ENCODE peak calls at places on chromosomes 1 and 21, in eight cellular contexts. S is chondrocyte, Y is cardiac muscle cell, H is neural progenitor cell, U is AG09309, A is RWPE1, P is GM23338, Z is foreskin fibroblast. I is an unnamed sample.

GRCh38 chr1:180674603-180675530 is 43.0 kb downstream of the XPR1 start:
- DNase-seq in Y (peak; percentile 29), S (no peak), H (no peak), A (no peak), P (no peak), Z (peak; percentile 6), U (no peak), I (no peak)

GRCh38 chr1:1371354-1371740 is 3.7 kb downstream of the AURKAIP1 start:
- DNase-seq in P (no peak), H (no peak), Z (peak; percentile 32), Y (peak; percentile 24), U (no peak), A (no peak), S (no peak), I (no peak)

GRCh38 chr1:49051647-49052046 is 275.0 kb upstream of the BEND5 start:
- DNase-seq in Z (no peak), A (no peak), U (no peak), S (no peak), Y (no peak), P (no peak), H (no peak), I (no peak)

GRCh38 chr1:220926146-220926545 is 46.9 kb downstream of the HLX start:
- DNase-seq in S (no peak), A (no peak), Y (no peak), Z (peak; percentile 82), H (no peak), P (no peak), U (peak; percentile 78), I (peak; percentile 82)

GRCh38 chr1:207962716-207963428 is 51.9 kb upstream of the CD34 start:
- DNase-seq in Y (peak; percentile 56), H (no peak), S (no peak), U (no peak), A (no peak), Z (peak; percentile 66), P (peak; percentile 66), I (no peak)

GRCh38 chr1:64933296-64934070 is 32.9 kb downstream of the JAK1 start:
- DNase-seq in A (no peak), P (no peak), Z (peak; percentile 95), Y (peak; percentile 94), S (no peak), U (peak; percentile 93), H (no peak), I (peak; percentile 96)

GRCh38 chr1:56509713-56510641 is 69.4 kb downstream of the PLPP3 start:
- DNase-seq in H (peak; percentile 73), S (no peak), A (no peak), Y (no peak), P (peak; percentile 44), U (no peak), Z (no peak), I (no peak)

GRCh38 chr1:165254376-165254775 is 102.1 kb downstream of the LMX1A start:
- DNase-seq in A (no peak), Z (no peak), Y (no peak), S (no peak), U (no peak), H (no peak), P (no peak), I (no peak)

GRCh38 chr1:195897072-195897471 is 711.2 kb downstream of the KCNT2 start:
- DNase-seq in H (peak; percentile 4), Z (peak; percentile 4), U (no peak), S (no peak), A (no peak), Y (no peak), P (peak; percentile 49), I (no peak)

GRCh38 chr1:8667869-8668595 is 149.4 kb downstream of the RERE start:
- DNase-seq in H (no peak), P (no peak), S (no peak), Y (peak; percentile 43), U (no peak), Z (peak; percentile 77), A (no peak), I (peak; percentile 25)

GRCh38 chr1:51518730-51519047 is 377 bp downstream of the EPS15 start:
- DNase-seq in U (no peak), Z (peak; percentile 66), A (peak; percentile 58), H (no peak), S (no peak), Y (no peak), P (no peak), I (no peak)

GRCh38 chr1:74790453-74790852 is 57.5 kb downstream of the TYW3 start:
- DNase-seq in Z (no peak), U (no peak), Y (no peak), S (no peak), P (no peak), H (no peak), A (no peak), I (no peak)

GRCh38 chr1:226408285-226409184 is 642 bp upstream of the PARP1 start:
- DNase-seq in H (no peak), A (no peak), Z (no peak), P (no peak), Y (no peak), S (no peak), U (no peak), I (no peak)

GRCh38 chr1:205787287-205787916 is 12.1 kb upstream of the RAB29 start:
- DNase-seq in U (no peak), H (no peak), Z (no peak), S (no peak), A (no peak), P (peak; percentile 40), Y (no peak), I (no peak)

GRCh38 chr1:151711940-151712339 is 4.7 kb downstream of the CELF3 start:
- DNase-seq in H (no peak), U (no peak), Y (no peak), S (no peak), Z (no peak), A (no peak), P (peak; percentile 48), I (no peak)

GRCh38 chr21:16117851-16118592 is 388.2 kb downstream of the USP25 start:
- DNase-seq in A (peak; percentile 2), S (no peak), Y (peak; percentile 62), Z (peak; percentile 82), P (no peak), H (no peak), U (peak; percentile 88), I (peak; percentile 60)

GRCh38 chr1:100440075-100440809 is 87.9 kb downstream of the CDC14A start:
- DNase-seq in U (no peak), A (no peak), Y (no peak), S (no peak), Z (no peak), H (no peak), P (no peak), I (no peak)

GRCh38 chr1:106879538-106879937 is 176.9 kb upstream of the PRMT6 start:
- DNase-seq in U (no peak), H (peak; percentile 6), Y (no peak), Z (no peak), A (no peak), P (peak; percentile 3), S (no peak), I (no peak)

GRCh38 chr1:41742219-41742618 is 176.5 kb downstream of the HIVEP3 start:
- DNase-seq in U (peak; percentile 52), Y (peak; percentile 51), H (no peak), Z (peak; percentile 88), A (peak; percentile 30), S (no peak), P (no peak), I (peak; percentile 87)

GRCh38 chr1:173823776-173824314 is 628 bp upstream of the DARS2 start:
- DNase-seq in P (no peak), H (no peak), S (no peak), Z (no peak), U (no peak), Y (peak; percentile 1), A (no peak), I (peak; percentile 51)

GRCh38 chr1:161198877-161199431 is at the start of gene ADAMTS4:
- DNase-seq in S (peak; percentile 38), P (peak; percentile 63), H (peak; percentile 74), Y (peak; percentile 90), Z (peak; percentile 92), U (peak; percentile 77), A (no peak), I (peak; percentile 82)

GRCh38 chr1:59716551-59717231 is 98.1 kb upstream of the HOOK1 start:
- DNase-seq in Y (no peak), A (no peak), U (no peak), H (no peak), Z (no peak), S (no peak), P (no peak), I (no peak)

GRCh38 chr1:85707990-85708825 is at the start of gene ZNHIT6:
- DNase-seq in A (peak; percentile 87), Y (peak; percentile 98), U (peak; percentile 88), Z (peak; percentile 98), S (peak; percentile 96), H (peak; percentile 97), P (peak; percentile 98), I (peak; percentile 97)
- TF ChIP-seq CTCF in A (peak; percentile 19), Y (peak; percentile 48), U (peak; percentile 46), Z (peak; percentile 52), S (peak; percentile 73), H (peak; percentile 47), P (peak; percentile 26), I (peak; percentile 71)

GRCh38 chr1:200131551-200132125 is 104.1 kb downstream of the NR5A2 start:
- DNase-seq in A (no peak), U (no peak), Z (peak; percentile 26), H (no peak), P (no peak), Y (no peak), S (no peak), I (peak; percentile 30)
- TF ChIP-seq CTCF in A (no peak), U (no peak), Z (no peak), H (no peak), P (no peak), Y (no peak), S (no peak), I (peak; percentile 27)

DNA sequence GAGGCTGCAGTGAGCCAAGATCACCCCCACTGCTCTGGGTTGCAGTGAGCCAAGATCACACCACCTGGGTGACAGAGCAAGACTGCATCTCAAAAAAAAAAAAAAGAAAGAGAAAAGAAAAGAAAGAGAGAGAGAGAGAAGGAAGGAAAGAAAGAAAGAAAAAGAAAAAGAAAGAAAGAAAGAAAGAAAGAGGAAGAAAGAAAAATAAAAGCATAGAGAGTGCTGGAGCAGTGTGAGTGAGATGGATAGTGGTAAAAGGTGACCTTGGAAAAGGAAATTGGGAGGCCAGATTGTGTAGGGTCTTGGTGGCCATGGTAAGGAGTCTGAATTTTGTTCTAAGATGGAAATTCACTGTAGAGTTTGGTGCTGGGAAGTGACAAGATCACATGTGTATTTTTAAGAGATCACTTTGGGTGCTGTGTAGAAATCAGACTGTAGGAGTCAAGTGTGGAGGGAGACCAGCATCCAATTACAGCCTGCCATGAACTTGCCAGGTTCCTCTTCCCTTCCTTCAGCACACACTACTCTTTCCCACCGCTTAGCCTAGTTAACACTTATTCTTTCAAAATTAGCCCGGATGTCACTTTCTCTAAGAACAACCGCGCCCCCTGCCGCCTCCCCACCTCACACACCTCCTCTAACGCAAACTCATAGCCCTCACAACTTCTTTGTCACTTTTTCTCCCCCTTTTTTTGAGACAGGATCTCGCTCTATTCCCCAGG is 17.9 kb downstream of the MTX1 start:
- DNase-seq in P (peak; percentile 96), Z (peak; percentile 86), S (no peak), U (no peak), A (peak; percentile 73), H (peak; percentile 83), Y (peak; percentile 87), I (peak; percentile 57)
- TF ChIP-seq CTCF in P (peak; percentile 71), Z (peak; percentile 58), S (peak; percentile 83), U (peak; percentile 66), A (peak; percentile 67), H (peak; percentile 62), Y (peak; percentile 69), I (peak; percentile 76)

DNA sequence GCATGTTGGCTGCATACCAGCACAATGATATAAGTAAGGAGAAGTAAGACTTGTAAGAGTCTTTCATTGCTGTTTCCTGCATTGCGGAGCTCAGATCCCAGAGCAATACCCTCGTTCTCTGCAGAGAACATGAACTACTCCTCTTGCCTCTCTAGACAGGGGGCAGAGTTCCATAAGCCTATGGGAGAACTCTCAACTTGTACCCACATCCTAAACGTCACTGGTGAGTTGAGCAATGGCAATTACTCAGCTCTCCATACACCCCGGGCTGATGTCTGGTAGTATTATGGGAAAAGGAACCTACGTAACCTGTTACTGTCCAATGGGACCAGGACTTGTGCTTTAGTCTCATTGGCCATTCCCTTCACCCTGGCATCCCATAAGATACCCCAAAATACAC is 27.3 kb upstream of the ZNF496 start:
- DNase-seq in S (no peak), H (no peak), Y (peak; percentile 75), A (no peak), P (no peak), Z (peak; percentile 50), U (no peak), I (no peak)
- TF ChIP-seq CTCF in S (no peak), H (no peak), Y (peak; percentile 5), A (no peak), P (no peak), Z (no peak), U (no peak), I (no peak)

I was measured in HFFc6.